ENCODE peak calls at places on chromosome 20, in four cellular contexts. N is prostate gland, S is psoas muscle, Y is IMR-90. J is an unnamed sample.

GRCh38 chr20:3461191-3461874 is 9.5 kb upstream of the ATRN start:
- DNase-seq in N (no peak), S (no peak), Y (peak; percentile 49), J (no peak)

GRCh38 chr20:49853640-49854039 is 41.0 kb downstream of the SLC9A8 start:
- DNase-seq in S (no peak), N (no peak), Y (peak; percentile 86), J (no peak)

GRCh38 chr20:58416057-58416456 is 27.0 kb downstream of the VAPB start:
- DNase-seq in S (no peak), Y (no peak), N (no peak), J (no peak)

GRCh38 chr20:53708129-53708968 is 114.7 kb upstream of the ZNF217 start:
- DNase-seq in Y (peak; percentile 85), N (no peak), S (no peak), J (no peak)

GRCh38 chr20:44460795-44461141 is 14.9 kb upstream of the TTPAL start:
- DNase-seq in Y (peak; percentile 23), S (no peak), N (no peak), J (no peak)

GRCh38 chr20:36407196-36407733 is 101.1 kb downstream of the DLGAP4 start:
- DNase-seq in S (no peak), Y (peak; percentile 24), N (no peak), J (no peak)

GRCh38 chr20:32312718-32313424 is 35.4 kb downstream of the KIF3B start:
- DNase-seq in N (no peak), Y (no peak), S (no peak), J (no peak)

GRCh38 chr20:31740208-31740607 is 1.1 kb downstream of the TPX2 start:
- DNase-seq in Y (peak; percentile 80), S (no peak), N (no peak), J (no peak)

GRCh38 chr20:55515831-55516230 is 489.5 kb downstream of the CBLN4 start:
- DNase-seq in S (no peak), N (no peak), Y (no peak), J (no peak)

GRCh38 chr20:23397961-23398360 is 23.3 kb downstream of the NAPB start:
- DNase-seq in S (no peak), N (no peak), Y (peak; percentile 69), J (peak; percentile 37)

GRCh38 chr20:51563597-51564332 is 21.2 kb upstream of the NFATC2 start:
- DNase-seq in S (peak; percentile 57), Y (peak; percentile 86), N (no peak), J (peak; percentile 73)

GRCh38 chr20:19922716-19923115 is 94.4 kb upstream of the NAA20 start:
- DNase-seq in Y (no peak), S (no peak), N (no peak), J (no peak)

GRCh38 chr20:47950103-47950502 is 164.8 kb upstream of the SULF2 start:
- DNase-seq in S (no peak), Y (no peak), N (no peak), J (no peak)

GRCh38 chr20:46028772-46029371 is at the start of gene SLC12A5:
- DNase-seq in S (no peak), Y (no peak), N (no peak), J (no peak)

GRCh38 chr20:41889871-41890224 is 271.7 kb upstream of the CHD6 start:
- DNase-seq in S (no peak), N (no peak), Y (no peak), J (no peak)

DNA sequence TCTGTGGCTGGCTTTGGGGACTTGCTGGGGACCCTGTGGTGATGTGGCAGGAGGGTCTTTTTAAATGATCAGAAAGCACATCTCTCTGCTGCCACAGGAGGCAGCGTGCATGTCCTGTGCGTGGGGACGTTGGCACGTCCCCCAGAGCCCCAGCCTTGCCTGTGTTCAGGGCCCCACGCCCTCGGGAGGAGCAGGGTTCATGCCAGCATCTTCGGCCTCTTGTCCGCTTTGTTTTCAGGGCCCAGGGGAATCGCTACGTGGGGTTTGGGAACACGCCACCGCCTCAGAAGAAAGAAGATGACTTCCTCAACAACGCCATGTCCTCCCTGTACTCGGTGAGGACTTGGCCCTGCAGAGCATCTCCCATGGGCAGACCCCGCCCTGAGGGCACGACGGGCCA is 6.0 kb downstream of the ARFGAP1 start:
- DNase-seq in S (no peak), Y (no peak), N (no peak), J (no peak)
- H3K36me3 ChIP-seq in S (peaks cover 10% of the 10 kb centered on the region), Y (peaks cover 73% of the 10 kb centered on the region), N (peaks cover 10% of the 10 kb centered on the region), J (no peaks in the 10 kb centered on the region)

DNA sequence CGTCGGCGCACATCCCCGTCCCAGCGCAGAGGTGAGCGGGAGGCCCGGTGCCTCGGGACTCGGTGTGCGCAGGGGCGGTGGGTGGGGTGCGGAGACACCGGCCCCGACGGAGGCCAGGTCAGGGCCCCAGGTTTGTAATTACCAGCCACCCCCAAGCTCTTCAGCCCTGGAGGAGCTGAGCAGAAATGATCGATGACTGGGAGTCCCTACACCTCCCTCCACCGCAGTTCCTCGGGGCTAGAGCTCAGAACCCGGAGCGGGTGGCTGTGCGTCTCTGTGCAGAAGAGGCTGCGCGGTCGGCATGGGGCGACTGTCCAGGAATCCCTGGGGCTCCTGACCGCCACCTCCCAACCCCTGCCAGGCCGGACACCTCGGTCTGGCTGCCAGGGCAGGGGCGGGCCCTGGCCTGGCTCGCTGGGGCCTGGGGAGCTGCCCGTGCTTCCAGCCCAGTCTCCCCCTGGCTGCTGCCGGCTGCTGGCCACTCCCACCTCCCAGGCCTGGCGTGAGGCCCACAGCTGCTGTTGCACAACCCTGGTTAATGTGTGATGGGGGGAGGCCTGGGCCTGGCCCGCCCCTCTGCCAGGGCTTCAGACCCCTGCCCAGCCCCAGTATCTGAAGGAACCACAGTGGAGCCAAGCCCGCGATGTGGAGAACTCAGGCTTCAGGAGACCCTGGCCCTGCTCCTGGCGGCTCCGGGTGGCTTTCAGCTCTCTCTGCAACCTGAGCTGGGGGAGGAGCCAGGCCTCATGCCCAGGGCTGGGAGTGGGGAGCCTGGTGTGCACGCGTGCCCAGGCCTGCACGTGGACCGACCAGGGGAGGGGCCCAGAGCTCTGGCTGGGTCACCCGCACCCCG is 1.2 kb downstream of the SLC2A4RG start:
- DNase-seq in S (peak; percentile 94), N (peak; percentile 95), Y (peak; percentile 86), J (peak; percentile 95)
- TF ChIP-seq CTCF in S (no peak), N (peak; percentile 57), Y (peak; percentile 21), J (peak; percentile 62)

GRCh38 chr20:62503414-62504178 is 27.8 kb upstream of the GATA5 start:
- DNase-seq in S (no peak), N (no peak), Y (no peak), J (peak; percentile 9)
- H3K36me3 ChIP-seq in S (no peaks in the 10 kb centered on the region), N (no peaks in the 10 kb centered on the region), Y (no peaks in the 10 kb centered on the region), J (no peaks in the 10 kb centered on the region)

DNA sequence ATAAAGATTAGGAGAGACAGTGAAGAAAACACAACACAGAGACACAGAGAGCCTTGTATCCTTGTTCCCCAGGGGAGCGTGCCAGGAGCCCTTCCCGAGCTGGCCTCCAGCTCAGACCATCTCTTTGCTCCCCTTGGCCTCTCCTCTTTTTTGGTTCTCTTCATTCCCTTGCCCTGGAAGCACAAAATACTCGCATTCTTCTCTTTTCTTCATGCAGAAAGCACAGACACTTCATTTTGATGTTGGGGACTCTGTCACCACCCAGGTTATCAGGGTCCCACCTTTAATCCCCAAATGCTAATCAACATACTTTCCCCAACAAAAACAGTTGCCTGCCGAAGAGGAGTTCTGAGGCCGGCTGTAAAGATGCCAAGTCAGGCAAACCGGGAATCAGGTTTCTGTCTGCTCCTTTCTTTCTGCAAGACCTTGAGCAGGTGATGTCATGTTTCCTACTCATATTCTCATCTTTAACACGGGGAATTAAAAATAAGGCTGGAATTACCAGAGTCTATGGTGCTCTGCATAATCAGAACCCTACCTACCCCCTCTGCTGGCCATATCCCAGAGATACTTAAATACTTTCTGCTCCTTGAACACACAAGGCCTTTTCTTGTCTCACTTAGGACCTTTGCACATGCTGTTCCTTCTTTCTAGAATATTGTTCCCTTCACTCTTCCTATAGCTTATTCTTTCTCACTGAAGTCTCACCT is 21.7 kb downstream of the TGM6 start:
- DNase-seq in Y (peak; percentile 51), N (no peak), S (no peak), J (no peak)
- TF ChIP-seq CTCF in Y (peak; percentile 44), N (no peak), S (no peak), J (no peak)

J was measured in heart right ventricle.